ENCODE peak calls at places on chromosomes 5 and 9, in five cellular contexts. One of them, this sample, is unnamed.

GRCh38 chr9:119368681-119369581 is at the start of gene BRINP1:
- ATAC-seq in activated T-cell treated with anti-CD3 and anti-CD28 coated beads, Interleukin-2, amount 50 U/mL, for 72 hours: no peak
- ATAC-seq in CD8-positive, alpha-beta T cell: no peak
- ATAC-seq in lower lobe of right lung: no peak
- ATAC-seq in PC-3: no peak
- ATAC-seq in this sample: no peak

GRCh38 chr5:178332096-178332780 is 99.6 kb upstream of the PHYKPL start:
- ATAC-seq in PC-3: no peak
- ATAC-seq in lower lobe of right lung: no peak
- ATAC-seq in activated T-cell treated with anti-CD3 and anti-CD28 coated beads, Interleukin-2, amount 50 U/mL, for 72 hours: no peak
- ATAC-seq in CD8-positive, alpha-beta T cell: no peak
- ATAC-seq in this sample: no peak

GRCh38 chr5:33299621-33300208 is 141.1 kb upstream of the TARS1 start:
- ATAC-seq in PC-3: peak
- ATAC-seq in activated T-cell treated with anti-CD3 and anti-CD28 coated beads, Interleukin-2, amount 50 U/mL, for 72 hours: no peak
- ATAC-seq in CD8-positive, alpha-beta T cell: no peak
- ATAC-seq in lower lobe of right lung: peak
- ATAC-seq in this sample: no peak

GRCh38 chr9:87606921-87607521 is 109.4 kb downstream of the DAPK1 start:
- ATAC-seq in lower lobe of right lung: peak
- ATAC-seq in activated T-cell treated with anti-CD3 and anti-CD28 coated beads, Interleukin-2, amount 50 U/mL, for 72 hours: no peak
- ATAC-seq in CD8-positive, alpha-beta T cell: no peak
- ATAC-seq in PC-3: no peak
- ATAC-seq in this sample: no peak

GRCh38 chr5:33439905-33440481 is 772 bp upstream of the TARS1 start:
- ATAC-seq in activated T-cell treated with anti-CD3 and anti-CD28 coated beads, Interleukin-2, amount 50 U/mL, for 72 hours: no peak
- ATAC-seq in lower lobe of right lung: peak
- ATAC-seq in PC-3: no peak
- ATAC-seq in CD8-positive, alpha-beta T cell: no peak
- ATAC-seq in this sample: no peak

GRCh38 chr5:66442951-66443445 is 153.2 kb upstream of the MAST4 start:
- ATAC-seq in PC-3: no peak
- ATAC-seq in lower lobe of right lung: peak
- ATAC-seq in CD8-positive, alpha-beta T cell: no peak
- ATAC-seq in activated T-cell treated with anti-CD3 and anti-CD28 coated beads, Interleukin-2, amount 50 U/mL, for 72 hours: no peak
- ATAC-seq in this sample: no peak

GRCh38 chr5:132473608-132474007 is 17.0 kb downstream of the IRF1 start:
- ATAC-seq in CD8-positive, alpha-beta T cell: no peak
- ATAC-seq in lower lobe of right lung: no peak
- ATAC-seq in PC-3: no peak
- ATAC-seq in activated T-cell treated with anti-CD3 and anti-CD28 coated beads, Interleukin-2, amount 50 U/mL, for 72 hours: no peak
- ATAC-seq in this sample: no peak

GRCh38 chr5:72818866-72819534 is 2.5 kb downstream of the TNPO1 start:
- ATAC-seq in lower lobe of right lung: no peak
- ATAC-seq in CD8-positive, alpha-beta T cell: peak
- ATAC-seq in activated T-cell treated with anti-CD3 and anti-CD28 coated beads, Interleukin-2, amount 50 U/mL, for 72 hours: no peak
- ATAC-seq in PC-3: no peak
- ATAC-seq in this sample: no peak

GRCh38 chr5:5644249-5644648 is 221.8 kb downstream of the ICE1 start:
- ATAC-seq in PC-3: no peak
- ATAC-seq in CD8-positive, alpha-beta T cell: no peak
- ATAC-seq in activated T-cell treated with anti-CD3 and anti-CD28 coated beads, Interleukin-2, amount 50 U/mL, for 72 hours: no peak
- ATAC-seq in lower lobe of right lung: no peak
- ATAC-seq in this sample: no peak

This sample was measured in activated T-helper 17 cell treated with anti-CD3 and anti-CD28 coated beads, Interleukin-2, amount 50 U/mL, for 72 hours.